ENCODE peak calls at places on chromosomes 13 and 19, in four cellular contexts. R, L, H and O are unnamed samples.

GRCh38 chr19:51398096-51398704 is 7.8 kb upstream of the C19orf84 start:
- DNase-seq in H (no peak), L (no peak), R (peak; percentile 29), O (no peak)

GRCh38 chr13:85377783-85378182 is 421.4 kb downstream of the SLITRK6 start:
- DNase-seq in R (no peak), H (no peak), L (no peak), O (no peak)

GRCh38 chr19:1407662-1408299 is 395 bp downstream of the DAZAP1 start:
- DNase-seq in H (peak; percentile 70), L (no peak), R (no peak), O (no peak)

GRCh38 chr19:45098521-45099464 is 5.8 kb downstream of the PPP1R37 start:
- DNase-seq in H (no peak), R (peak; percentile 63), L (no peak), O (no peak)

GRCh38 chr13:45527699-45528462 is 63.1 kb downstream of the COG3 start:
- DNase-seq in H (no peak), R (peak; percentile 30), L (no peak), O (peak; percentile 43)

GRCh38 chr13:47413112-47413511 is 516.3 kb upstream of the HTR2A start:
- DNase-seq in H (no peak), R (peak; percentile 19), L (no peak), O (no peak)

GRCh38 chr13:100491164-100491847 is 97.3 kb downstream of the GGACT start:
- DNase-seq in R (peak; percentile 89), H (no peak), L (no peak), O (no peak)

GRCh38 chr19:1156305-1156801 is 17.7 kb downstream of the SBNO2 start:
- DNase-seq in R (no peak), L (no peak), H (no peak), O (no peak)

GRCh38 chr13:93420206-93420605 is 193.6 kb downstream of the GPC6 start:
- DNase-seq in L (no peak), R (no peak), H (no peak), O (no peak)

GRCh38 chr19:41263042-41263849 is 926 bp upstream of the HNRNPUL1 start:
- DNase-seq in L (peak; percentile 44), H (peak; percentile 77), R (peak; percentile 74), O (no peak)

GRCh38 chr13:100520936-100521765 is 67.4 kb downstream of the GGACT start:
- DNase-seq in R (no peak), L (peak; percentile 72), H (no peak), O (no peak)

GRCh38 chr19:2461751-2462634 is 5.2 kb upstream of the LMNB2 start:
- DNase-seq in L (peak; percentile 84), H (peak; percentile 72), R (peak; percentile 49), O (no peak)

GRCh38 chr19:12379732-12380443 is 14.4 kb upstream of the ZNF442 start:
- DNase-seq in L (no peak), R (no peak), H (no peak), O (no peak)

GRCh38 chr19:54172413-54172763 is 572 bp downstream of the TMC4 start:
- DNase-seq in R (no peak), H (no peak), L (no peak), O (no peak)

GRCh38 chr13:61339054-61339621 is 76.5 kb downstream of the PCDH20 start:
- DNase-seq in H (no peak), R (no peak), L (peak; percentile 24), O (no peak)

GRCh38 chr19:7655581-7655980 is 13.3 kb upstream of the RETN start:
- DNase-seq in R (no peak), H (no peak), L (no peak), O (no peak)

GRCh38 chr13:60226507-60226906 is 62.8 kb upstream of the DIAPH3 start:
- DNase-seq in L (peak; percentile 44), R (peak; percentile 54), H (no peak), O (peak; percentile 8)

GRCh38 chr19:52688335-52688734 is 46.5 kb downstream of the ZNF611 start:
- DNase-seq in H (no peak), L (no peak), R (no peak), O (no peak)

GRCh38 chr13:37488682-37489081 is 109.9 kb downstream of the POSTN start:
- DNase-seq in L (no peak), H (no peak), R (peak; percentile 12), O (no peak)

GRCh38 chr13:109154146-109154545 is 524.7 kb downstream of the MYO16 start:
- DNase-seq in L (no peak), H (no peak), R (peak; percentile 41), O (no peak)

GRCh38 chr19:27972291-27973040 is 1240.5 kb downstream of the UQCRFS1 start:
- DNase-seq in H (no peak), R (no peak), L (no peak), O (no peak)

GRCh38 chr13:45674908-45675307 is 27.2 kb upstream of the CBY2 start:
- DNase-seq in R (peak; percentile 18), L (no peak), H (no peak), O (no peak)

GRCh38 chr13:99075268-99076191 is 97.7 kb upstream of the DOCK9 start:
- DNase-seq in L (no peak), R (no peak), H (no peak), O (no peak)

GRCh38 chr19:55080915-55081772 is 5.5 kb downstream of the EPS8L1 start:
- DNase-seq in H (peak; percentile 89), L (peak; percentile 99), R (peak; percentile 53), O (no peak)

GRCh38 chr19:18865973-18866799 is 29.8 kb downstream of the CERS1 start:
- DNase-seq in R (peak; percentile 47), L (peak; percentile 81), H (no peak), O (no peak)

GRCh38 chr19:19211499-19212432 is at the start of gene NCAN:
- DNase-seq in R (no peak), L (peak; percentile 47), H (no peak), O (no peak)

GRCh38 chr13:48110930-48111721 is 16.2 kb upstream of the MED4 start:
- DNase-seq in L (no peak), R (peak; percentile 3), H (peak; percentile 54), O (no peak)

GRCh38 chr13:30108913-30109237 is 198.5 kb downstream of the KATNAL1 start:
- DNase-seq in L (no peak), R (no peak), H (no peak), O (no peak)

GRCh38 chr13:41848435-41849255 is 112.3 kb downstream of the VWA8 start:
- DNase-seq in L (no peak), R (peak; percentile 32), H (no peak), O (no peak)

GRCh38 chr13:107299717-107300116 is 731.8 kb upstream of the ARGLU1 start:
- DNase-seq in L (no peak), R (no peak), H (no peak), O (no peak)

GRCh38 chr13:45055198-45055901 is 65.0 kb upstream of the GTF2F2 start:
- DNase-seq in L (no peak), R (peak; percentile 77), H (no peak), O (peak; percentile 67)

GRCh38 chr19:54470991-54471782 is 1.9 kb downstream of the CDC42EP5 start:
- DNase-seq in R (no peak), H (peak; percentile 59), L (peak; percentile 45), O (no peak)

GRCh38 chr19:1087813-1088418 is 7.3 kb downstream of the POLR2E start:
- DNase-seq in L (no peak), H (peak; percentile 87), R (no peak), O (no peak)

GRCh38 chr19:49398931-49399330 is 10.9 kb downstream of the KASH5 start:
- DNase-seq in L (no peak), R (no peak), H (no peak), O (no peak)

GRCh38 chr13:66407159-66407558 is 823.0 kb downstream of the PCDH9 start:
- DNase-seq in H (no peak), L (no peak), R (no peak), O (no peak)

DNA sequence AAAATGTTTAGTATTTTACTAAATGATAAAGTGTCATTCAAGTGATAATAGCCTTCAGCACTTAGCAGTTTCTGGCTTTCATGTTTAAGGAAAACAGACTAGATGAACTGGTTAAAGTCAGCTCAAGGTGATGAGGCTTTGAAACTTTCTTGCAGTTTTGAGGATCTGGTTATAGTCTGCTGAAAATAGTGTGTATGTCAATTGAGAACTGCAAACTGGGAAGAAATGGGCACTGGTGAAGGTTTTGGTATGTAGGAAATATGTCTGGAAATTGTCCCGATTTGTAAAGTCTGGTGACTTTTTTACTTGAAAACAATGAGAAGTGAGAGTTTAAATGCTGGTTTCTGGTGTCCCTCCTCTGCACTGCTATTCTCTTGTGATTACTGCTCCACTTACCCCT is 36.8 kb upstream of the SOX21 start:
- DNase-seq in L (no peak), H (no peak), R (no peak), O (no peak)
- H3K27me3 ChIP-seq in L (no peaks in the 10 kb centered on the region), H (no peaks in the 10 kb centered on the region), R (no peaks in the 10 kb centered on the region), O (no peaks in the 10 kb centered on the region)

GRCh38 chr19:36008336-36008978 is at the start of gene SYNE4:
- DNase-seq in L (peak; percentile 94), R (no peak), H (no peak), O (no peak)
- H3K27ac ChIP-seq in L (no peak within 1 kb of the TSS), R (no peak within 1 kb of the TSS), H (no peak within 1 kb of the TSS), O (peak within 1 kb of the TSS; percentile 11)

DNA sequence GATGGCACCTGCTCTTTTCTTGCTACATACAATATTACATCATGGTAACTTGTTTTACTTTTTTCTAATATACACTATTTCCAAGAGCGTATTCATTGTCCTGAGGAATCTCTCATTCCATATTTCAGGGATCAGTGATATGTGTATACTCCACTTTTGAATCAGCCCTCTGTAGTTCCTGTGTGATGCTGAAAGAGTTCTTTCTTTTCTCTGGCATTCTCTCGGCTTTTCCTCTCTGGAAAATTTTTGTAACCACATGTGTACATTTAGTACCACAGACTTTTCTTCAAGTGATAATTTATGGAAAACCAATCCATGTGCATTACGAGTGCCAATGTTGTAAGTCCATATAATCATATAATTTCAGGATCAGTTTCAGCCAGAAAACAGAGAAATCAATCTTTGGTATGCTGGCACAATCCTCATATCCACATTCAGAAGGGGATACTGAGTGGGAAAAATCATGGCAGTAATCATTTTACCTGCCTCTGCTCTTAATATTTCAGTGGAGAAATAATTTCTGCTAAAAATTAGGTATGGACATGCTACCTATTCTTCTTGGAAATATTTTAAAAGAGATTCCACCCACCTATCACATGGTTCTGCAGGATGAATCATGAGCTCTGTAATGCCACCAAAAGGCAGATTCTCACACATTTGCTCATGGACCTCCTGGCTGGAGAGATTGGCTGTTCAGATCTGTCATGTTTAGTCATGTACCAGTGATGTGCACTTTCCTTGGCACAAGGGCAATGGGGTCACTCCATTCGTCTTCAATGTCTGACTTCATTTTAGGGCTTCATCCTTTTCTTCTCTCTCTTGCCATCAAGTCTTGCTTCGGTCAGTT is 102.0 kb upstream of the MBNL2 start:
- DNase-seq in H (no peak), L (no peak), R (no peak), O (no peak)
- H3K9me3 ChIP-seq in H (no peaks in the 10 kb centered on the region), L (no peaks in the 10 kb centered on the region), R (no peaks in the 10 kb centered on the region), O (no peaks in the 10 kb centered on the region)

GRCh38 chr13:31119526-31119925 is 42.2 kb downstream of the HSPH1 start:
- DNase-seq in H (no peak), L (no peak), R (no peak), O (no peak)
- H3K27me3 ChIP-seq in H (no peaks in the 10 kb centered on the region), L (no peaks in the 10 kb centered on the region), R (peaks cover 56% of the 10 kb centered on the region), O (peaks cover 87% of the 10 kb centered on the region)

GRCh38 chr19:31249217-31249616 is 100.0 kb downstream of the TSHZ3 start:
- DNase-seq in L (no peak), R (no peak), H (no peak), O (no peak)
- H3K27ac ChIP-seq in L (no peak overlapping the region), R (no peak overlapping the region), H (no peak overlapping the region), O (no peak overlapping the region)

DNA sequence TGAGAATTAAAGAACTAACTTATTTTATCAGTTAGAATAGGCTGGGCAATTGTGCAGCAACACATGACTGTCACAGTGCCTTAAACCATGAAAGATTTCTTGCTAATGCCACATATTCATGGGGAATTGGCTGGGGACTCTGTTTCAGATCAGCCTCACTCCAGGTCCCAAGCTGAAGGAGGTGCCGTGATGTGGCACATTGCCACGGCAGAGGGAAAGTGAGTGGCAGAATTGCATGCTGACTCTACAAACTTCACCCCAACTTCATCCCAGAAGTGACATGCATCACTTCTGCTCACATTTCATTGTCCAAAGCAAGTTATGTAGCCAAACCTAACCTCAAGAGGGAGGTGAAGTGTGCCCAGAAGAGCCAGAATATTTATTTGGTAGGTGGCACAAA is 37.8 kb downstream of the OLFM4 start:
- DNase-seq in L (no peak), H (no peak), R (no peak), O (no peak)
- H3K9me3 ChIP-seq in L (no peaks in the 10 kb centered on the region), H (peaks cover 1% of the 10 kb centered on the region), R (no peaks in the 10 kb centered on the region), O (no peaks in the 10 kb centered on the region)